ENCODE peak calls at places on chromosomes 5 and 9, in eight cellular contexts. H is ovary, C is spleen, P is HCT116, W is heart right ventricle, D is lower leg skin, V is GM12865, T is uterus. S is an unnamed sample.

GRCh38 chr9:19373527-19373926 is 6.5 kb downstream of the RPS6 start:
- DNase-seq in D (no peak), H (no peak), C (no peak), V (no peak), W (no peak), T (no peak), P (no peak), S (no peak)

GRCh38 chr9:90861380-90861779 is 59.8 kb downstream of the SYK start:
- DNase-seq in H (no peak), W (no peak), T (no peak), P (no peak), D (peak), V (no peak), C (no peak), S (no peak)

GRCh38 chr9:83508072-83508471 is 30.1 kb downstream of the FRMD3 start:
- DNase-seq in D (no peak), V (no peak), H (no peak), W (no peak), P (no peak), T (no peak), C (no peak), S (no peak)

GRCh38 chr9:80076105-80076504 is 504.3 kb downstream of the TLE4 start:
- DNase-seq in C (no peak), V (no peak), D (no peak), W (no peak), H (no peak), P (no peak), T (no peak), S (no peak)

GRCh38 chr9:69582544-69583297 is 89.5 kb downstream of the APBA1 start:
- DNase-seq in T (no peak), P (no peak), H (no peak), W (peak), C (no peak), V (no peak), D (no peak), S (peak)

GRCh38 chr9:6184749-6185645 is 30.6 kb upstream of the IL33 start:
- DNase-seq in W (no peak), V (peak), T (peak), C (no peak), D (no peak), P (no peak), H (no peak), S (no peak)

GRCh38 chr5:37840036-37840909 is at the start of gene GDNF:
- DNase-seq in C (no peak), H (peak), P (no peak), V (peak), W (peak), T (peak), D (no peak), S (peak)

GRCh38 chr9:806285-807156 is 35.0 kb upstream of the DMRT1 start:
- DNase-seq in W (no peak), P (no peak), C (no peak), V (peak), H (no peak), D (no peak), T (no peak), S (peak)

GRCh38 chr9:13705913-13706312 is 426.4 kb upstream of the MPDZ start:
- DNase-seq in T (peak), W (no peak), H (no peak), C (no peak), D (peak), V (no peak), P (no peak), S (no peak)

GRCh38 chr5:164013077-164013670 is 507.8 kb downstream of the MAT2B start:
- DNase-seq in P (peak), D (no peak), V (peak), W (no peak), H (peak), T (no peak), C (no peak), S (peak)

GRCh38 chr9:131366745-131367401 is 27.0 kb upstream of the PRRC2B start:
- DNase-seq in H (no peak), T (no peak), C (no peak), D (no peak), V (no peak), W (no peak), P (no peak), S (peak)

GRCh38 chr5:13987843-13988464 is 43.5 kb upstream of the DNAH5 start:
- DNase-seq in T (peak), V (peak), D (no peak), C (no peak), H (peak), W (no peak), P (peak), S (peak)

GRCh38 chr9:97511762-97512429 is 10.4 kb downstream of the TMOD1 start:
- DNase-seq in T (no peak), W (no peak), D (no peak), V (peak), C (no peak), H (no peak), P (no peak), S (peak)

GRCh38 chr9:21933865-21934264 is 60.3 kb downstream of the CDKN2A start:
- DNase-seq in D (no peak), W (no peak), P (no peak), V (no peak), T (no peak), C (no peak), H (no peak), S (no peak)

GRCh38 chr9:131784882-131785281 is 45.0 kb upstream of the RAPGEF1 start:
- DNase-seq in T (no peak), P (no peak), C (no peak), D (no peak), W (no peak), V (no peak), H (no peak), S (no peak)

GRCh38 chr5:64166201-64166959 is 737 bp downstream of the RNF180 start:
- DNase-seq in P (no peak), W (peak), C (peak), H (no peak), D (peak), V (no peak), T (no peak), S (no peak)

GRCh38 chr5:25858019-25858418 is 1180.4 kb downstream of the CDH9 start:
- DNase-seq in H (no peak), C (no peak), V (no peak), D (no peak), T (no peak), W (no peak), P (no peak), S (no peak)
- TF ChIP-seq CTCF in H (no peak), C (no peak), V (no peak), D (no peak), T (no peak), W (peak), P (peak), S (no peak)

DNA sequence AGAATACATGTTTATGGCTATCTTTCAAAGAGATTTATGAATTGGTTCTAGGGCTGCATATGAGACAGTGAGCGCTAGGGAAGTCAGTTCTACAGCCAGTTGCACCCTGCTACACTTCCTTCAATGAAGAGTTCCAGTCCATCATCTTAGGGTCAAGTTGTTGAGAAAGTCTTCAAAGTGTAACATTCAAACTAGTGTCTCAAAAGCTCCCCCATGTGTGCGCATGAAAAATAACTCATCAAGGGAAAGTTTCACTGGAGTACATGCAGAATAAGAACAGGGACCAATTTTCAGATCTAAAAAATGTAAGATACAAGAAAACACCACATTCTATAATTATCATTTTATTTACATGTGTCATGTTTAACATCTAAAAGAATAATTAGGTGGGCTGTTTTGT is 317.2 kb downstream of the DEPDC1B start:
- DNase-seq in C (no peak), P (peak), T (no peak), W (no peak), D (no peak), V (peak), H (no peak), S (peak)
- TF ChIP-seq CTCF in C (no peak), P (peak), T (peak), W (no peak), D (no peak), V (peak), H (no peak), S (no peak)

GRCh38 chr5:109291090-109291489 is 118.7 kb downstream of the PJA2 start:
- DNase-seq in P (no peak), D (no peak), H (no peak), C (no peak), V (no peak), T (no peak), W (no peak), S (no peak)
- TF ChIP-seq CTCF in P (no peak), D (no peak), H (no peak), C (no peak), V (no peak), T (no peak), W (no peak), S (no peak)

DNA sequence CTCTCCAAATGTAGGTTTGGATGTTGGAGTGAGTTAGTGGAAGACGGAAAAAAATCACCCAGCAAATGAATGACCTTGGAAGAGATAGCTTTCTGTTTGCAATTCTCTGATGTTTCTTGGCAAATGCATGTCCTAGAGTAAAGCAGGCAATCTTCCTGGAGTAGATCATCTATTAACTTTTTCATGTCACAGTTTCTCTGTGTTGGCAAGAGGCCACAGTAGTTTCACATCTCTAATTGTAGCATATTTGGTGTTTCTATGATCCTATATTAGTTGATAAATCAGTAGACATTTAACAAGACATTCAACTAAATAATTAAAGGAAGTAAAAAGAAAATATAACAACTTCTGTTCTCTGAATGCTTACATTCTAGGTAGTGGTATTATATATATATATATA is 138.2 kb upstream of the MINAR2 start:
- DNase-seq in C (no peak), P (no peak), D (no peak), V (no peak), W (no peak), H (no peak), T (no peak), S (no peak)
- TF ChIP-seq CTCF in C (no peak), P (no peak), D (no peak), V (no peak), W (no peak), H (no peak), T (no peak), S (no peak)

DNA sequence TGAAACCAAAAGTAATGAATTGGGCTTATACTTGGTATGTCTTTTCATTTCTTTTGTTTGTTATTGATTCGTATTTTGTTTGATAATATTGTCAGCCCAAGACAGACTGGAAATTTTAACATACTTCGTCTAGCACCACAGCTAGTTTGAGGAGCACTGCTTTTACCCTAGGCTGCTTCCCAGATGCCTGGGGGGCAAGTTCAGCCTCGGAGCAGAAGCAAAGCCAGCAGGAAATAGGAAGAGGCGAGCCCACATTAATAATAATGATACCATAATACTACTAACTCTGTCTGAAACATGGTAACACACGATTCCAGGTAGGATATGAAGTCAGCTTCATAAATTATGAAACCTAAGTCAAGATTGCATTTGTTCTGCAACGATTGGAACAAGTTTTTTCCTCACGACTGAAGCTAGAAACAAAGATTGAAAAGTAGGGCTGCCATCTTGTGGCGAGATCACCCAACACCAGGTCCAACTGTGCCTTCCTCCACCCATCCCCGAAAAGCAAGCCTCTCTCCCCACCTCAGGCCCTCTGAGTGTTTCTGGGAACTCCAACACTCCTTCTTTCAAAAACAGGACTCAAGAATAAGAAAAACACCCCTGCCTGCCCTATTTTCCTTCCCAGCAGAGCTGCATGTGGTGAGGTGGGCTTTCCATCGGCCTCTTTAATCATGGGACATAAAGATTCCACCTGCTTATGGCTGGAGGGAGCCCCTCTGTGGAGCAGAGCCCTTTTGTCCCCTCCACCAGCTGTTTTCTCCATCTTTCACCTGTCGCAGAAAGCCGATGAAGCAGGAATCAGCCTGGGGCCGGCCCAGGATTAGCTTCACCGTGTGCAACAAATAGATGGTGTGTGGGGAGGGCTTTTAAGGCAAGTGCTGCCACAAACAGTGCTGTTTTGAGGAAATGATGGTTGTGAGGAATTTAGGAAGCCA is 236.3 kb downstream of the CAAP1 start:
- DNase-seq in V (peak), P (peak), H (no peak), T (peak), C (no peak), W (no peak), D (no peak), S (peak)
- TF ChIP-seq CTCF in V (peak), P (peak), H (no peak), T (peak), C (no peak), W (peak), D (no peak), S (peak)

GRCh38 chr9:76400534-76401096 is 6.4 kb upstream of the RFK start:
- DNase-seq in H (no peak), V (no peak), W (no peak), C (no peak), T (no peak), P (no peak), D (no peak), S (no peak)
- TF ChIP-seq CTCF in H (no peak), V (no peak), W (no peak), C (no peak), T (no peak), P (no peak), D (no peak), S (no peak)

DNA sequence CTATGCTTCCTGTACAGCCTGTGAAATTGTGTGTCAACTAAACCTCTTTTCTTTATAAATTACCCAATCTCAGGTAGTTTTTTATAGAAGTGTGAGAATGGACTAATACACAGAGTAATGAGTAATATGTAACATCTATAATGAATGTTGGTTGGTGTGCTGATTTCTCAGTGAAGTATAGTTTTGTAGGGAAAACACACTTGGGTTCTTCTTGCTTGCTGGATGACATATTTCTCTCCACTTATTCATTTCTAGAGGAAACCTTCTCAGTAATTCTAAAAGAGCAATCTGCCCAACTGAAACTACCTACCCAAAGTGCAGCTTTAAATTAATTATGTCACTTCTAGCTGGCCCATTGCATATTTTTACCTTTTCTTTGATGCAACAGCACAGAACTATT is 81.1 kb upstream of the RORB start:
- DNase-seq in D (no peak), H (no peak), W (no peak), T (no peak), V (peak), P (no peak), C (no peak), S (no peak)
- TF ChIP-seq CTCF in D (no peak), H (no peak), W (no peak), T (no peak), V (no peak), P (no peak), C (no peak), S (no peak)

GRCh38 chr5:149439899-149440655 is 61.0 kb upstream of the IL17B start:
- DNase-seq in C (no peak), W (no peak), P (peak), H (no peak), D (no peak), V (no peak), T (no peak), S (peak)
- TF ChIP-seq CTCF in C (peak), W (peak), P (peak), H (no peak), D (no peak), V (no peak), T (peak), S (peak)

DNA sequence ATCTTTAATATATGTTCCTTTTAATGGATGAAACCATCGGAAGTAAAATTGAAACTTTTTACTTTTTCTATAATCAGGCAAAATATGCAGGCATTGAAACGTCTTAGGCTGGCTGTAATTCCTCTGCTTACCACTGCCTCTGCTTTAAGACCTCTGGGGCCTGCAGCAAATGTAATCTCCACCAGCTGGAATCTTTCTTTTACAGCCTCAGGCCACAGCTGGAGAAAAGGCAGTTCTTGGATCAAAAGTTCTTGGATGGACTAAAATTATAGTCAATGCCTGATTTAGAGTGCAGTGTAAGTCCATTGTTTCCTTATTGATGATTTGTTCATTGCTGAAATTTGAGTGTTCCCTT is 396.7 kb downstream of the KCTD16 start:
- DNase-seq in T (no peak), D (no peak), H (no peak), W (no peak), C (no peak), V (no peak), P (no peak), S (no peak)
- TF ChIP-seq CTCF in T (no peak), D (no peak), H (no peak), W (no peak), C (no peak), V (no peak), P (no peak), S (no peak)

S was measured in Calu3.